ENCODE peak calls at places on chromosome 15, in six cellular contexts. U, N, P, J, L and X are unnamed samples.

GRCh38 chr15:27833178-27833577 is 265.9 kb downstream of the OCA2 start:
- DNase-seq in U (no peak), N (no peak), P (no peak), J (no peak), L (no peak), X (no peak)

GRCh38 chr15:96325579-96326331 is 4.7 kb upstream of the NR2F2 start:
- DNase-seq in U (peak; percentile 61), N (no peak), P (peak; percentile 42), J (no peak), L (no peak), X (no peak)

GRCh38 chr15:39247574-39247973 is 333.3 kb upstream of the THBS1 start:
- DNase-seq in U (peak; percentile 55), N (no peak), P (no peak), J (no peak), L (no peak), X (no peak)

GRCh38 chr15:25427861-25428260 is 11.0 kb downstream of the UBE3A start:
- DNase-seq in U (no peak), N (no peak), P (no peak), J (no peak), L (no peak), X (no peak)

GRCh38 chr15:82129769-82130168 is 84.0 kb upstream of the MEX3B start:
- DNase-seq in U (peak; percentile 95), N (no peak), P (peak; percentile 16), J (no peak), L (no peak), X (no peak)

GRCh38 chr15:83278191-83278590 is 6.3 kb downstream of the BNC1 start:
- DNase-seq in U (peak; percentile 75), N (no peak), P (no peak), J (no peak), L (no peak), X (no peak)

GRCh38 chr15:38589502-38589901 is 24.9 kb upstream of the RASGRP1 start:
- DNase-seq in U (peak; percentile 75), N (no peak), P (peak; percentile 68), J (no peak), L (no peak), X (no peak)

GRCh38 chr15:67521770-67522568 is 1.0 kb downstream of the C15orf61 start:
- DNase-seq in U (peak; percentile 55), N (no peak), P (peak; percentile 41), J (no peak), L (no peak), X (no peak)

GRCh38 chr15:42385206-42385979 is 26.1 kb downstream of the CAPN3 start:
- DNase-seq in U (peak; percentile 70), N (no peak), P (peak; percentile 81), J (peak; percentile 60), L (peak; percentile 13), X (no peak)

GRCh38 chr15:101037090-101037830 is 118.1 kb downstream of the LRRK1 start:
- DNase-seq in U (no peak), N (no peak), P (no peak), J (no peak), L (peak; percentile 29), X (no peak)

GRCh38 chr15:90413411-90414379 is 25.7 kb downstream of the IQGAP1 start:
- DNase-seq in U (peak; percentile 74), N (no peak), P (peak; percentile 51), J (no peak), L (no peak), X (no peak)

GRCh38 chr15:52262364-52262763 is 33.2 kb downstream of the MYO5C start:
- DNase-seq in U (peak; percentile 5), N (no peak), P (no peak), J (no peak), L (no peak), X (no peak)

GRCh38 chr15:67329984-67330733 is 75.6 kb downstream of the IQCH start:
- DNase-seq in U (no peak), N (no peak), P (no peak), J (no peak), L (no peak), X (no peak)

GRCh38 chr15:89492934-89493631 is 3.3 kb downstream of the RHCG start:
- DNase-seq in U (no peak), N (no peak), P (no peak), J (no peak), L (no peak), X (no peak)